ENCODE peak calls at places on chromosomes 1 and 21, in ten cellular contexts. D is COLO829, M is upper lobe of right lung, Y is ovary, P is GDM1, U is kidney glomerular epithelial cell, T is cardiac muscle cell, Q is activated gamma-delta T cell, X is keratinocyte, A is LHCN-M2. S is an unnamed sample.

GRCh38 chr1:39130297-39130696 is 74.2 kb upstream of the MACF1 start:
- DNase-seq in M (no peak), P (no peak), X (no peak), Q (no peak), A (peak), U (peak), D (peak), Y (no peak), T (peak), S (no peak)

GRCh38 chr1:245301921-245302320 is 147.1 kb downstream of the KIF26B start:
- DNase-seq in D (no peak), T (no peak), Y (no peak), Q (no peak), X (no peak), U (no peak), P (no peak), M (no peak), A (no peak), S (no peak)

GRCh38 chr1:62637392-62638105 is 40.2 kb downstream of the ANGPTL3 start:
- DNase-seq in D (no peak), Q (no peak), A (no peak), Y (no peak), U (no peak), P (no peak), X (no peak), T (no peak), M (no peak), S (no peak)

GRCh38 chr1:240091614-240092300 is at the start of gene FMN2:
- DNase-seq in U (no peak), P (no peak), Y (no peak), T (peak), A (peak), M (no peak), D (no peak), Q (no peak), X (no peak), S (no peak)

GRCh38 chr1:96808186-96808585 is 86.6 kb downstream of the PTBP2 start:
- DNase-seq in A (no peak), D (no peak), Q (no peak), T (peak), Y (no peak), U (no peak), X (no peak), P (no peak), M (no peak), S (no peak)

GRCh38 chr21:34639250-34639649 is 24.3 kb upstream of the RCAN1 start:
- DNase-seq in X (no peak), D (no peak), P (no peak), U (no peak), Q (no peak), A (no peak), M (no peak), Y (no peak), T (no peak), S (no peak)

GRCh38 chr1:54705153-54705552 is 10.5 kb upstream of the TTC4 start:
- DNase-seq in M (no peak), Y (no peak), X (no peak), P (no peak), U (no peak), Q (no peak), D (no peak), A (no peak), T (peak), S (no peak)

GRCh38 chr1:234969630-234970370 is 158.8 kb downstream of the TOMM20 start:
- DNase-seq in P (no peak), X (no peak), M (peak), D (no peak), A (peak), Y (peak), Q (no peak), T (peak), U (peak), S (no peak)

GRCh38 chr1:41995441-41996130 is 76.9 kb upstream of the HIVEP3 start:
- DNase-seq in T (no peak), Y (no peak), Q (no peak), U (no peak), X (no peak), M (no peak), P (no peak), D (no peak), A (no peak), S (no peak)

GRCh38 chr1:8974551-8974950 is 28.9 kb downstream of the CA6 start:
- DNase-seq in T (no peak), P (no peak), Y (no peak), X (no peak), D (no peak), U (no peak), A (no peak), Q (no peak), M (no peak), S (no peak)

GRCh38 chr1:194684636-194685035 is 1498.2 kb upstream of the B3GALT2 start:
- DNase-seq in Y (no peak), D (peak), P (no peak), A (no peak), M (no peak), X (no peak), T (no peak), U (no peak), Q (no peak), S (no peak)

GRCh38 chr1:121515235-121515634 is 330.5 kb downstream of the SRGAP2C start:
- DNase-seq in D (no peak), A (no peak), P (no peak), Y (no peak), Q (no peak), T (no peak), X (no peak), M (no peak), U (no peak), S (no peak)

GRCh38 chr1:183027791-183028190 is 4.6 kb downstream of the LAMC1 start:
- DNase-seq in X (no peak), M (no peak), Q (no peak), A (no peak), D (no peak), Y (no peak), T (no peak), U (peak), P (no peak), S (no peak)

GRCh38 chr1:204283711-204284651 is 70.2 kb upstream of the GOLT1A start:
- DNase-seq in D (no peak), A (peak), T (peak), Q (no peak), M (no peak), U (no peak), X (no peak), P (no peak), Y (no peak), S (no peak)

GRCh38 chr1:224182866-224183590 is at the start of gene DEGS1:
- DNase-seq in X (no peak), D (peak), T (peak), A (peak), P (peak), Q (peak), Y (peak), U (peak), M (peak), S (no peak)

GRCh38 chr1:163528710-163529348 is 207.1 kb downstream of the NUF2 start:
- DNase-seq in Y (peak), U (peak), D (no peak), T (peak), Q (no peak), X (no peak), A (peak), P (no peak), M (no peak), S (no peak)

GRCh38 chr1:230282157-230282556 is 144.0 kb downstream of the PGBD5 start:
- DNase-seq in D (no peak), X (no peak), Q (no peak), Y (peak), U (no peak), T (no peak), M (peak), P (no peak), A (no peak), S (no peak)

GRCh38 chr1:110829955-110830553 is 42.9 kb upstream of the CD53 start:
- DNase-seq in P (peak), U (peak), Q (no peak), T (peak), X (peak), Y (no peak), A (peak), D (no peak), M (no peak), S (no peak)

GRCh38 chr1:159779403-159779851 is 1.3 kb upstream of the DUSP23 start:
- DNase-seq in U (no peak), P (no peak), M (no peak), D (no peak), T (peak), X (no peak), A (peak), Y (peak), Q (no peak), S (no peak)

GRCh38 chr1:244664353-244664752 is 11.4 kb downstream of the DESI2 start:
- DNase-seq in X (no peak), M (no peak), T (no peak), Y (no peak), A (no peak), Q (no peak), P (no peak), U (no peak), D (no peak), S (no peak)

GRCh38 chr1:224353975-224354930 is 2.4 kb upstream of the CNIH4 start:
- DNase-seq in Q (no peak), A (no peak), X (no peak), P (no peak), U (no peak), M (no peak), Y (no peak), D (no peak), T (no peak), S (no peak)

GRCh38 chr1:112297536-112297935 is 98.5 kb upstream of the CTTNBP2NL start:
- DNase-seq in P (no peak), T (peak), A (peak), X (no peak), Q (no peak), Y (no peak), M (no peak), D (peak), U (no peak), S (no peak)

GRCh38 chr1:119595606-119596005 is 52.5 kb downstream of the ZNF697 start:
- DNase-seq in T (peak), Y (no peak), X (no peak), A (no peak), U (no peak), P (no peak), Q (no peak), M (no peak), D (peak), S (no peak)

GRCh38 chr1:235917267-235917811 is 50.6 kb upstream of the LYST start:
- DNase-seq in P (peak), A (peak), Y (peak), Q (no peak), T (peak), X (peak), D (peak), M (peak), U (peak), S (peak)

GRCh38 chr1:10704383-10704882 is 92.0 kb downstream of the CASZ1 start:
- DNase-seq in D (no peak), P (no peak), Y (no peak), Q (no peak), T (no peak), A (no peak), M (no peak), X (no peak), U (no peak), S (no peak)

GRCh38 chr1:195082183-195082582 is 1526.1 kb downstream of the KCNT2 start:
- DNase-seq in X (no peak), U (no peak), Y (no peak), A (no peak), P (no peak), Q (no peak), T (no peak), D (no peak), M (no peak), S (no peak)

GRCh38 chr1:99600782-99601181 is 45.1 kb upstream of the PALMD start:
- DNase-seq in D (no peak), A (peak), T (no peak), P (no peak), U (no peak), Y (no peak), X (no peak), Q (no peak), M (no peak), S (no peak)